ENCODE peak calls at places on chromosome 16, in four cellular contexts. S is Panc1, G is K562, O is HepG2. L is an unnamed sample.

GRCh38 chr16:49747654-49748053 is 108.3 kb downstream of the ZNF423 start:
- DNase-seq in G (no peak), S (no peak), O (no peak), L (no peak)

GRCh38 chr16:66369055-66369592 is 2.6 kb downstream of the CDH5 start:
- DNase-seq in S (no peak), G (no peak), O (no peak), L (no peak)

GRCh38 chr16:69513180-69513966 is 52.4 kb upstream of the NFAT5 start:
- DNase-seq in S (no peak), G (no peak), O (no peak), L (no peak)

GRCh38 chr16:660459-661183 is 7.3 kb upstream of the RHOT2 start:
- DNase-seq in G (peak), O (no peak), S (no peak), L (peak)

GRCh38 chr16:50167603-50168002 is 14.5 kb downstream of the TENT4B start:
- DNase-seq in S (no peak), O (no peak), G (no peak), L (no peak)

GRCh38 chr16:25210758-25211157 is 6.0 kb upstream of the AQP8 start:
- DNase-seq in G (peak), O (no peak), S (no peak), L (no peak)

GRCh38 chr16:11781773-11782172 is 15.3 kb downstream of the ZC3H7A start:
- DNase-seq in G (no peak), O (no peak), S (no peak), L (no peak)

GRCh38 chr16:27515874-27516353 is 33.8 kb downstream of the GTF3C1 start:
- DNase-seq in S (no peak), G (peak), O (peak), L (peak)

GRCh38 chr16:70577256-70577698 is 53.7 kb downstream of the SF3B3 start:
- DNase-seq in S (no peak), O (no peak), G (no peak), L (peak)

GRCh38 chr16:71383054-71383773 is 24.7 kb downstream of the CALB2 start:
- DNase-seq in O (no peak), G (no peak), S (no peak), L (no peak)

GRCh38 chr16:21069986-21070385 is 80.7 kb downstream of the DNAH3 start:
- DNase-seq in S (no peak), G (no peak), O (no peak), L (no peak)

GRCh38 chr16:11133344-11133921 is 122.6 kb downstream of the SOCS1 start:
- DNase-seq in G (peak), S (peak), O (peak), L (peak)

GRCh38 chr16:52068447-52069074 is 478.4 kb downstream of the TOX3 start:
- DNase-seq in G (no peak), O (peak), S (no peak), L (no peak)

GRCh38 chr16:5615868-5616642 is 518.5 kb upstream of the EEF2KMT start:
- DNase-seq in G (peak), S (no peak), O (peak), L (peak)

GRCh38 chr16:84608281-84608680 is 9.6 kb downstream of the COTL1 start:
- DNase-seq in G (no peak), O (no peak), S (no peak), L (no peak)

GRCh38 chr16:57083469-57083868 is 8.9 kb upstream of the CPNE2 start:
- DNase-seq in S (no peak), O (no peak), G (no peak), L (no peak)

GRCh38 chr16:67872631-67873434 is at the start of gene EDC4:
- DNase-seq in S (no peak), O (peak), G (peak), L (peak)

GRCh38 chr16:85891033-85891775 is 7.8 kb upstream of the IRF8 start:
- DNase-seq in O (peak), S (no peak), G (no peak), L (peak)

GRCh38 chr16:85664580-85665372 is 24.0 kb downstream of the GINS2 start:
- DNase-seq in G (no peak), S (no peak), O (no peak), L (no peak)

GRCh38 chr16:12231666-12232065 is 255.1 kb downstream of the SNX29 start:
- DNase-seq in G (no peak), S (no peak), O (no peak), L (no peak)

GRCh38 chr16:64450170-64450569 is 671.7 kb downstream of the CDH11 start:
- DNase-seq in S (no peak), O (no peak), G (no peak), L (no peak)

GRCh38 chr16:78563905-78564304 is 464.5 kb downstream of the WWOX start:
- DNase-seq in S (no peak), O (no peak), G (no peak), L (no peak)

GRCh38 chr16:57304169-57305061 is 19.9 kb upstream of the PLLP start:
- DNase-seq in O (peak), S (peak), G (no peak), L (no peak)

GRCh38 chr16:13168091-13168572 is 266.7 kb downstream of the SHISA9 start:
- DNase-seq in O (no peak), G (peak), S (no peak), L (no peak)

GRCh38 chr16:680967-681745 is 946 bp downstream of the STUB1 start:
- DNase-seq in O (peak), S (no peak), G (no peak), L (no peak)

GRCh38 chr16:525520-526180 is 1.9 kb upstream of the CAPN15 start:
- DNase-seq in S (peak), G (peak), O (no peak), L (peak)

GRCh38 chr16:56964243-56965148 is 2.7 kb downstream of the CETP start:
- DNase-seq in O (peak), G (peak), S (no peak), L (peak)

GRCh38 chr16:81647527-81647926 is 131.6 kb upstream of the PLCG2 start:
- DNase-seq in O (no peak), G (no peak), S (peak), L (peak)

DNA sequence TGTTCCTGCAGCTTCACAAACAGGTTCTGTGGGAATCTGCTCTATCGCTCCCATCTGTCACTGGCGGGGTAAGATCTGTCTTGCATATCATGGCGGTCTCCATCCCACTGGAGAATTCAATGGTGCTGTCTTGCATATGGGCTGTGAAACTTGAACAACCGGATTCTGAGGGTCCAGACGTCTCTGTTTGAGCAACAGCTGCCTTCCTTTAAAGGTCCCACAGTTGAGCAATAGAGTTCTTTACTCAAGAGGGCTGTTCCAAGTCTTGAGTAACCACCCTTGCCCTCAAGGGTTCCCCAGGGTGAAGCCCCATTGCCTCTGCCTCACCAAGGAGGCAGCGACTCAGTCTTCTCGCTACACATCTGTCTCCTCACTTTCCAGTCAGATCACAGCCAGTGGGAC is 50.8 kb downstream of the ZFHX3 start:
- DNase-seq in S (no peak), O (no peak), G (no peak), L (no peak)
- TF ChIP-seq POLR2AphosphoS5 in S (no peak), O (no peak), G (no peak), L (no peak)

GRCh38 chr16:75262104-75262799 is 10.8 kb upstream of the BCAR1 start:
- DNase-seq in O (peak), G (no peak), S (no peak), L (no peak)
- TF ChIP-seq TCF7L2 in O (no peak), G (no peak), S (no peak), L (no peak)

DNA sequence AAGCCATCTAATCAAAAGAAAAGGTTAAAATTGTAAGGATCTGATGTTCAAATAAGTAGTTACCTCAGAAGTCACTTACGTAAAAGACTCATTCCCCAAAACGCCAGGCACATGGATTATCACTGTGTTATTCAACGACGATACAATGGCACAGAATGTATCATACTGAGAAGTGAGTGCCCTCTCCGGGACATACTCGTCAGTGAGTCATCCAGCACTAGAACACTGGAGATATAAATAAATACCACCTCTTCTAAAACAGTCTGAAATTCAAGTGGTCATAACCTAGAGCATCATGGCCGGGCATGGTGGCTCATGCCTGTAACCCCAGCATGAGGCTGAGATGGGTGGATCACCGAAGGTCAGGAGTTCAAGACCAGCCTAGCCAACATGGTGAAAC is 24.9 kb downstream of the USP31 start:
- DNase-seq in O (no peak), G (no peak), S (no peak), L (no peak)
- TF ChIP-seq POLR2AphosphoS5 in O (no peak), G (no peak), S (no peak), L (no peak)

DNA sequence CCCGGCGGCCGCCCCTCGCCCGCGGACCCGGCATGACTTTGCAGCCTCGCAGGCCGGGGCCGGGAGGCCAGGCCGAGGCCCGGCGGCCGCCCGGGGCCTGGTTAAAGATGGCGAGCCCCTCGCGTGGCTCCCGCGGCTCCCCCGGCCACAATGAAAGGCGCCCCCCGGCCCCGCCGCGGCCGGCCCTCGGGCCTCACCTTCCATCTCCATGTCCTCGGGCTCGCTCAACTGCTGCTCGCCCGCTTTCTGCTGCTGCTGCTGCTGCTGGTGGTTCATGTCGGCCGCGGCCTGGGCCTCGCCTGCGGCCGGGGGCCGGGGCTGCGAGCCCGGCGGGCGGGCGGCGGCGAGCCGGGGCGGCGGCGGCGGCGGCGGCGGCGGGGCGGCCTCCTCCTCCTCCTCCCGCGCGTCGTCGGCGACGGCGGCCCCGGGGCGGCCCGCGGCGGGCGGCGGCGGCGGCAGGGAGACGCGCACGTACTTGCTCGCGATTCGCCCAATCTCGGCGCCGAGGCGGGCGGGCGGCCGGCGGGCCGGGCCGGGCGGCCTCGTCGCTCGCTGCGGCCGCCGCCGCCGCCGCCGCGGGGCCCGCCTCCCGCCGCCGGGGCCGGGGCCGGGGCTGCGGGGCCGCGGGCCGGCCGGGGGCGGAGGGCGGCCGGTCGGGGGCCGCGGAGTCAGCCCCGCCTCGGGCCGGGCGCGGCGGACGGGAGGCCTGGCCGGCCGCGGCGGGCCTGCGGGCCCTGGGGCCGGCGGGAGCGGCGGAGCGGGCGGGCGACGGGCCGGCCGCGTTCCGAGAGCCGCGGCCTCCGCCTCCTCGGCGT is 489 bp downstream of the USP7 start:
- DNase-seq in G (peak), S (no peak), O (no peak), L (no peak)
- TF ChIP-seq TCF7L2 in G (no peak), S (no peak), O (no peak), L (no peak)

GRCh38 chr16:53309457-53309856 is 124.8 kb upstream of the RBL2 start:
- DNase-seq in O (no peak), G (no peak), S (no peak), L (no peak)
- TF ChIP-seq POLR2AphosphoS5 in O (no peak), G (no peak), S (no peak), L (no peak)

L was measured in HCT116.